ENCODE peak calls at places on chromosomes 2 and 18, in seven cellular contexts. One of them, this sample, is unnamed.

GRCh38 chr18:60962629-60963028 is 370.6 kb upstream of the CDH20 start:
- DNase-seq in transverse colon: no peak
- DNase-seq in foreskin melanocyte: no peak
- DNase-seq in stimulated activated naive CD4-positive, alpha-beta T cell: no peak
- DNase-seq in right lobe of liver: no peak
- DNase-seq in aorta: no peak
- DNase-seq in stimulated activated naive B cell treated with anti-CD40 and anti-IgM and Interleukin-4, amounts not matched to agents 10 μg/mL and 1 μg/mL and 100 μg/mL, for 72 hours: no peak
- DNase-seq in this sample: no peak

GRCh38 chr18:67672142-67672541 is 155.6 kb upstream of the DSEL start:
- DNase-seq in right lobe of liver: no peak
- DNase-seq in foreskin melanocyte: peak
- DNase-seq in aorta: no peak
- DNase-seq in transverse colon: no peak
- DNase-seq in stimulated activated naive CD4-positive, alpha-beta T cell: no peak
- DNase-seq in stimulated activated naive B cell treated with anti-CD40 and anti-IgM and Interleukin-4, amounts not matched to agents 10 μg/mL and 1 μg/mL and 100 μg/mL, for 72 hours: no peak
- DNase-seq in this sample: no peak

GRCh38 chr2:101011152-101011551 is 9.1 kb downstream of the RPL31 start:
- DNase-seq in aorta: no peak
- DNase-seq in right lobe of liver: no peak
- DNase-seq in foreskin melanocyte: no peak
- DNase-seq in stimulated activated naive CD4-positive, alpha-beta T cell: no peak
- DNase-seq in stimulated activated naive B cell treated with anti-CD40 and anti-IgM and Interleukin-4, amounts not matched to agents 10 μg/mL and 1 μg/mL and 100 μg/mL, for 72 hours: no peak
- DNase-seq in transverse colon: no peak
- DNase-seq in this sample: no peak

GRCh38 chr2:108940156-108940555 is 48.9 kb downstream of the EDAR start:
- DNase-seq in aorta: no peak
- DNase-seq in transverse colon: no peak
- DNase-seq in stimulated activated naive B cell treated with anti-CD40 and anti-IgM and Interleukin-4, amounts not matched to agents 10 μg/mL and 1 μg/mL and 100 μg/mL, for 72 hours: no peak
- DNase-seq in stimulated activated naive CD4-positive, alpha-beta T cell: no peak
- DNase-seq in foreskin melanocyte: no peak
- DNase-seq in right lobe of liver: no peak
- DNase-seq in this sample: no peak

GRCh38 chr18:24219561-24220317 is 80.9 kb downstream of the CABYR start:
- DNase-seq in aorta: no peak
- DNase-seq in right lobe of liver: no peak
- DNase-seq in transverse colon: no peak
- DNase-seq in foreskin melanocyte: no peak
- DNase-seq in stimulated activated naive CD4-positive, alpha-beta T cell: no peak
- DNase-seq in stimulated activated naive B cell treated with anti-CD40 and anti-IgM and Interleukin-4, amounts not matched to agents 10 μg/mL and 1 μg/mL and 100 μg/mL, for 72 hours: no peak
- DNase-seq in this sample: no peak

GRCh38 chr18:77754475-77755044 is 504.9 kb downstream of the GALR1 start:
- DNase-seq in stimulated activated naive B cell treated with anti-CD40 and anti-IgM and Interleukin-4, amounts not matched to agents 10 μg/mL and 1 μg/mL and 100 μg/mL, for 72 hours: no peak
- DNase-seq in aorta: no peak
- DNase-seq in right lobe of liver: no peak
- DNase-seq in transverse colon: no peak
- DNase-seq in stimulated activated naive CD4-positive, alpha-beta T cell: no peak
- DNase-seq in foreskin melanocyte: no peak
- DNase-seq in this sample: no peak

GRCh38 chr2:38754049-38754448 is 2.9 kb upstream of the SRSF7 start:
- DNase-seq in aorta: no peak
- DNase-seq in foreskin melanocyte: peak
- DNase-seq in right lobe of liver: no peak
- DNase-seq in stimulated activated naive B cell treated with anti-CD40 and anti-IgM and Interleukin-4, amounts not matched to agents 10 μg/mL and 1 μg/mL and 100 μg/mL, for 72 hours: no peak
- DNase-seq in stimulated activated naive CD4-positive, alpha-beta T cell: peak
- DNase-seq in transverse colon: no peak
- DNase-seq in this sample: no peak

GRCh38 chr2:156326488-156326887 is 6.0 kb downstream of the NR4A2 start:
- DNase-seq in transverse colon: no peak
- DNase-seq in stimulated activated naive B cell treated with anti-CD40 and anti-IgM and Interleukin-4, amounts not matched to agents 10 μg/mL and 1 μg/mL and 100 μg/mL, for 72 hours: no peak
- DNase-seq in aorta: no peak
- DNase-seq in right lobe of liver: no peak
- DNase-seq in foreskin melanocyte: no peak
- DNase-seq in stimulated activated naive CD4-positive, alpha-beta T cell: no peak
- DNase-seq in this sample: no peak

GRCh38 chr18:49617329-49617695 is 55.5 kb downstream of the LIPG start:
- DNase-seq in foreskin melanocyte: no peak
- DNase-seq in stimulated activated naive CD4-positive, alpha-beta T cell: no peak
- DNase-seq in right lobe of liver: no peak
- DNase-seq in stimulated activated naive B cell treated with anti-CD40 and anti-IgM and Interleukin-4, amounts not matched to agents 10 μg/mL and 1 μg/mL and 100 μg/mL, for 72 hours: no peak
- DNase-seq in transverse colon: no peak
- DNase-seq in aorta: no peak
- DNase-seq in this sample: no peak

GRCh38 chr2:73986085-73986680 is 1.5 kb downstream of the TET3 start:
- DNase-seq in stimulated activated naive B cell treated with anti-CD40 and anti-IgM and Interleukin-4, amounts not matched to agents 10 μg/mL and 1 μg/mL and 100 μg/mL, for 72 hours: no peak
- DNase-seq in stimulated activated naive CD4-positive, alpha-beta T cell: peak
- DNase-seq in aorta: no peak
- DNase-seq in transverse colon: no peak
- DNase-seq in right lobe of liver: no peak
- DNase-seq in foreskin melanocyte: no peak
- DNase-seq in this sample: no peak

GRCh38 chr2:164479460-164479859 is 141.8 kb downstream of the GRB14 start:
- DNase-seq in foreskin melanocyte: peak
- DNase-seq in stimulated activated naive B cell treated with anti-CD40 and anti-IgM and Interleukin-4, amounts not matched to agents 10 μg/mL and 1 μg/mL and 100 μg/mL, for 72 hours: no peak
- DNase-seq in aorta: no peak
- DNase-seq in transverse colon: no peak
- DNase-seq in stimulated activated naive CD4-positive, alpha-beta T cell: no peak
- DNase-seq in right lobe of liver: no peak
- DNase-seq in this sample: no peak

GRCh38 chr18:32072321-32072720 is 19.4 kb upstream of the RNF138 start:
- DNase-seq in right lobe of liver: no peak
- DNase-seq in stimulated activated naive CD4-positive, alpha-beta T cell: peak
- DNase-seq in aorta: no peak
- DNase-seq in transverse colon: no peak
- DNase-seq in stimulated activated naive B cell treated with anti-CD40 and anti-IgM and Interleukin-4, amounts not matched to agents 10 μg/mL and 1 μg/mL and 100 μg/mL, for 72 hours: no peak
- DNase-seq in foreskin melanocyte: no peak
- DNase-seq in this sample: no peak

GRCh38 chr18:37464287-37464686 is 101.3 kb downstream of the CELF4 start:
- DNase-seq in aorta: no peak
- DNase-seq in right lobe of liver: no peak
- DNase-seq in transverse colon: no peak
- DNase-seq in stimulated activated naive CD4-positive, alpha-beta T cell: no peak
- DNase-seq in stimulated activated naive B cell treated with anti-CD40 and anti-IgM and Interleukin-4, amounts not matched to agents 10 μg/mL and 1 μg/mL and 100 μg/mL, for 72 hours: no peak
- DNase-seq in foreskin melanocyte: no peak
- DNase-seq in this sample: no peak

GRCh38 chr18:5600376-5601071 is 56.7 kb upstream of the EPB41L3 start:
- DNase-seq in transverse colon: no peak
- DNase-seq in foreskin melanocyte: peak
- DNase-seq in stimulated activated naive B cell treated with anti-CD40 and anti-IgM and Interleukin-4, amounts not matched to agents 10 μg/mL and 1 μg/mL and 100 μg/mL, for 72 hours: no peak
- DNase-seq in stimulated activated naive CD4-positive, alpha-beta T cell: no peak
- DNase-seq in aorta: no peak
- DNase-seq in right lobe of liver: no peak
- DNase-seq in this sample: no peak

GRCh38 chr2:9738062-9738717 is 105.1 kb upstream of the TAF1B start:
- DNase-seq in right lobe of liver: no peak
- DNase-seq in aorta: no peak
- DNase-seq in transverse colon: no peak
- DNase-seq in foreskin melanocyte: no peak
- DNase-seq in stimulated activated naive CD4-positive, alpha-beta T cell: no peak
- DNase-seq in stimulated activated naive B cell treated with anti-CD40 and anti-IgM and Interleukin-4, amounts not matched to agents 10 μg/mL and 1 μg/mL and 100 μg/mL, for 72 hours: no peak
- DNase-seq in this sample: no peak

GRCh38 chr2:172655091-172655837 is 80.4 kb upstream of the RAPGEF4 start:
- DNase-seq in stimulated activated naive CD4-positive, alpha-beta T cell: no peak
- DNase-seq in right lobe of liver: no peak
- DNase-seq in foreskin melanocyte: no peak
- DNase-seq in stimulated activated naive B cell treated with anti-CD40 and anti-IgM and Interleukin-4, amounts not matched to agents 10 μg/mL and 1 μg/mL and 100 μg/mL, for 72 hours: no peak
- DNase-seq in aorta: no peak
- DNase-seq in transverse colon: no peak
- DNase-seq in this sample: no peak

GRCh38 chr2:70258532-70258875 is 567 bp downstream of the PCYOX1 start:
- DNase-seq in foreskin melanocyte: no peak
- DNase-seq in right lobe of liver: peak
- DNase-seq in stimulated activated naive CD4-positive, alpha-beta T cell: no peak
- DNase-seq in aorta: peak
- DNase-seq in transverse colon: peak
- DNase-seq in stimulated activated naive B cell treated with anti-CD40 and anti-IgM and Interleukin-4, amounts not matched to agents 10 μg/mL and 1 μg/mL and 100 μg/mL, for 72 hours: no peak
- DNase-seq in this sample: peak

GRCh38 chr2:200127852-200128251 is 172.5 kb downstream of the MAIP1 start:
- DNase-seq in stimulated activated naive CD4-positive, alpha-beta T cell: no peak
- DNase-seq in foreskin melanocyte: no peak
- DNase-seq in transverse colon: no peak
- DNase-seq in stimulated activated naive B cell treated with anti-CD40 and anti-IgM and Interleukin-4, amounts not matched to agents 10 μg/mL and 1 μg/mL and 100 μg/mL, for 72 hours: no peak
- DNase-seq in right lobe of liver: no peak
- DNase-seq in aorta: no peak
- DNase-seq in this sample: no peak

GRCh38 chr2:226211439-226211838 is 588.2 kb downstream of the IRS1 start:
- DNase-seq in transverse colon: no peak
- DNase-seq in aorta: no peak
- DNase-seq in foreskin melanocyte: no peak
- DNase-seq in stimulated activated naive CD4-positive, alpha-beta T cell: no peak
- DNase-seq in stimulated activated naive B cell treated with anti-CD40 and anti-IgM and Interleukin-4, amounts not matched to agents 10 μg/mL and 1 μg/mL and 100 μg/mL, for 72 hours: no peak
- DNase-seq in right lobe of liver: no peak
- DNase-seq in this sample: no peak

GRCh38 chr2:181741756-181742155 is 61.4 kb upstream of the NEUROD1 start:
- DNase-seq in transverse colon: no peak
- DNase-seq in stimulated activated naive B cell treated with anti-CD40 and anti-IgM and Interleukin-4, amounts not matched to agents 10 μg/mL and 1 μg/mL and 100 μg/mL, for 72 hours: no peak
- DNase-seq in aorta: no peak
- DNase-seq in stimulated activated naive CD4-positive, alpha-beta T cell: no peak
- DNase-seq in right lobe of liver: no peak
- DNase-seq in foreskin melanocyte: no peak
- DNase-seq in this sample: no peak

GRCh38 chr18:77557030-77557429 is 307.4 kb downstream of the GALR1 start:
- DNase-seq in foreskin melanocyte: no peak
- DNase-seq in aorta: no peak
- DNase-seq in transverse colon: no peak
- DNase-seq in stimulated activated naive CD4-positive, alpha-beta T cell: no peak
- DNase-seq in right lobe of liver: no peak
- DNase-seq in stimulated activated naive B cell treated with anti-CD40 and anti-IgM and Interleukin-4, amounts not matched to agents 10 μg/mL and 1 μg/mL and 100 μg/mL, for 72 hours: no peak
- DNase-seq in this sample: no peak

GRCh38 chr2:96903318-96903717 is 33.4 kb upstream of the SEMA4C start:
- DNase-seq in transverse colon: no peak
- DNase-seq in foreskin melanocyte: no peak
- DNase-seq in aorta: no peak
- DNase-seq in stimulated activated naive CD4-positive, alpha-beta T cell: no peak
- DNase-seq in right lobe of liver: no peak
- DNase-seq in stimulated activated naive B cell treated with anti-CD40 and anti-IgM and Interleukin-4, amounts not matched to agents 10 μg/mL and 1 μg/mL and 100 μg/mL, for 72 hours: no peak
- DNase-seq in this sample: no peak

GRCh38 chr2:15334650-15335326 is 226.3 kb downstream of the NBAS start:
- DNase-seq in right lobe of liver: no peak
- DNase-seq in transverse colon: no peak
- DNase-seq in stimulated activated naive B cell treated with anti-CD40 and anti-IgM and Interleukin-4, amounts not matched to agents 10 μg/mL and 1 μg/mL and 100 μg/mL, for 72 hours: no peak
- DNase-seq in foreskin melanocyte: peak
- DNase-seq in stimulated activated naive CD4-positive, alpha-beta T cell: no peak
- DNase-seq in aorta: no peak
- DNase-seq in this sample: no peak

GRCh38 chr18:8045160-8045885 is 478.2 kb downstream of the PTPRM start:
- DNase-seq in stimulated activated naive B cell treated with anti-CD40 and anti-IgM and Interleukin-4, amounts not matched to agents 10 μg/mL and 1 μg/mL and 100 μg/mL, for 72 hours: no peak
- DNase-seq in right lobe of liver: no peak
- DNase-seq in stimulated activated naive CD4-positive, alpha-beta T cell: no peak
- DNase-seq in foreskin melanocyte: no peak
- DNase-seq in transverse colon: no peak
- DNase-seq in aorta: no peak
- DNase-seq in this sample: no peak

GRCh38 chr2:240644171-240644651 is 18.9 kb downstream of the GPR35 start:
- DNase-seq in aorta: no peak
- DNase-seq in stimulated activated naive CD4-positive, alpha-beta T cell: no peak
- DNase-seq in foreskin melanocyte: no peak
- DNase-seq in stimulated activated naive B cell treated with anti-CD40 and anti-IgM and Interleukin-4, amounts not matched to agents 10 μg/mL and 1 μg/mL and 100 μg/mL, for 72 hours: no peak
- DNase-seq in transverse colon: no peak
- DNase-seq in right lobe of liver: no peak
- DNase-seq in this sample: no peak

GRCh38 chr2:239114119-239114581 is 266.3 kb downstream of the TWIST2 start:
- DNase-seq in aorta: no peak
- DNase-seq in stimulated activated naive B cell treated with anti-CD40 and anti-IgM and Interleukin-4, amounts not matched to agents 10 μg/mL and 1 μg/mL and 100 μg/mL, for 72 hours: no peak
- DNase-seq in transverse colon: no peak
- DNase-seq in foreskin melanocyte: no peak
- DNase-seq in stimulated activated naive CD4-positive, alpha-beta T cell: no peak
- DNase-seq in right lobe of liver: no peak
- DNase-seq in this sample: peak

GRCh38 chr2:9319338-9319715 is 104.0 kb downstream of the ITGB1BP1 start:
- DNase-seq in right lobe of liver: no peak
- DNase-seq in transverse colon: no peak
- DNase-seq in stimulated activated naive B cell treated with anti-CD40 and anti-IgM and Interleukin-4, amounts not matched to agents 10 μg/mL and 1 μg/mL and 100 μg/mL, for 72 hours: no peak
- DNase-seq in aorta: no peak
- DNase-seq in stimulated activated naive CD4-positive, alpha-beta T cell: no peak
- DNase-seq in foreskin melanocyte: no peak
- DNase-seq in this sample: no peak

GRCh38 chr2:72084584-72084976 is 63.1 kb downstream of the CYP26B1 start:
- DNase-seq in aorta: no peak
- DNase-seq in transverse colon: no peak
- DNase-seq in foreskin melanocyte: no peak
- DNase-seq in stimulated activated naive CD4-positive, alpha-beta T cell: no peak
- DNase-seq in right lobe of liver: no peak
- DNase-seq in stimulated activated naive B cell treated with anti-CD40 and anti-IgM and Interleukin-4, amounts not matched to agents 10 μg/mL and 1 μg/mL and 100 μg/mL, for 72 hours: no peak
- DNase-seq in this sample: no peak

GRCh38 chr2:104704846-104705245 is 149.1 kb upstream of the POU3F3 start:
- DNase-seq in stimulated activated naive CD4-positive, alpha-beta T cell: no peak
- DNase-seq in foreskin melanocyte: no peak
- DNase-seq in transverse colon: no peak
- DNase-seq in aorta: no peak
- DNase-seq in right lobe of liver: no peak
- DNase-seq in stimulated activated naive B cell treated with anti-CD40 and anti-IgM and Interleukin-4, amounts not matched to agents 10 μg/mL and 1 μg/mL and 100 μg/mL, for 72 hours: no peak
- DNase-seq in this sample: no peak

GRCh38 chr2:9248363-9248762 is 41.8 kb downstream of the ASAP2 start:
- DNase-seq in aorta: no peak
- DNase-seq in stimulated activated naive B cell treated with anti-CD40 and anti-IgM and Interleukin-4, amounts not matched to agents 10 μg/mL and 1 μg/mL and 100 μg/mL, for 72 hours: no peak
- DNase-seq in transverse colon: no peak
- DNase-seq in foreskin melanocyte: no peak
- DNase-seq in right lobe of liver: no peak
- DNase-seq in stimulated activated naive CD4-positive, alpha-beta T cell: no peak
- DNase-seq in this sample: no peak

GRCh38 chr2:197677056-197677455 is 1.7 kb upstream of the RFTN2 start:
- DNase-seq in transverse colon: no peak
- DNase-seq in stimulated activated naive B cell treated with anti-CD40 and anti-IgM and Interleukin-4, amounts not matched to agents 10 μg/mL and 1 μg/mL and 100 μg/mL, for 72 hours: no peak
- DNase-seq in right lobe of liver: no peak
- DNase-seq in aorta: no peak
- DNase-seq in stimulated activated naive CD4-positive, alpha-beta T cell: no peak
- DNase-seq in foreskin melanocyte: no peak
- DNase-seq in this sample: no peak